ENCODE peak calls at places on chromosomes 11 and 22, in five cellular contexts. U is activated CD4-positive, alpha-beta T cell treated with anti-CD3 and anti-CD28 coated beads, Interleukin-2, amount 50 U/mL, for 24 hours; A is stimulated activated CD4-positive, alpha-beta T cell treated with anti-CD3 and anti-CD28 coated beads, Interleukin-12 subunit alpha, Interleukin-12 subunit beta, amount 100 ng/mL, for 24 hours; O is AG09309; N is nephron progenitor cell. B is an unnamed sample.

GRCh38 chr11:76671626-76672309 is 1.2 kb upstream of the LRRC32 start:
- DNase-seq in U (no peak), A (no peak), O (no peak), N (no peak), B (no peak)

GRCh38 chr22:27641049-27641790 is 160.3 kb downstream of the MN1 start:
- DNase-seq in U (no peak), A (no peak), O (no peak), N (no peak), B (no peak)

GRCh38 chr11:14566331-14567063 is 46.3 kb upstream of the PSMA1 start:
- DNase-seq in U (no peak), A (no peak), O (no peak), N (no peak), B (no peak)

GRCh38 chr11:70432580-70432979 is 34.3 kb downstream of the CTTN start:
- DNase-seq in U (no peak), A (no peak), O (no peak), N (no peak), B (no peak)

GRCh38 chr22:44804327-44804726 is 52.0 kb downstream of the ARHGAP8 start:
- DNase-seq in U (no peak), A (no peak), O (no peak), N (no peak), B (no peak)

GRCh38 chr11:34379081-34379480 is 21.3 kb upstream of the ABTB2 start:
- DNase-seq in U (no peak), A (no peak), O (no peak), N (no peak), B (no peak)

GRCh38 chr11:40328890-40329617 is 1130.4 kb downstream of the LRRC4C start:
- DNase-seq in U (no peak), A (no peak), O (peak), N (no peak), B (no peak)

GRCh38 chr11:125091877-125092664 is 19.4 kb downstream of the TMEM218 start:
- DNase-seq in U (no peak), A (no peak), O (no peak), N (no peak), B (no peak)

GRCh38 chr22:43828711-43829447 is 16.8 kb upstream of the EFCAB6 start:
- DNase-seq in U (no peak), A (no peak), O (no peak), N (no peak), B (no peak)

GRCh38 chr11:102680945-102681344 is 24.6 kb downstream of the MMP27 start:
- DNase-seq in U (no peak), A (no peak), O (peak), N (no peak), B (no peak)

GRCh38 chr11:66048525-66049313 is at the start of gene GAL3ST3:
- DNase-seq in U (no peak), A (no peak), O (no peak), N (peak), B (no peak)

GRCh38 chr11:116472661-116473060 is 300.1 kb downstream of the BUD13 start:
- DNase-seq in U (no peak), A (no peak), O (no peak), N (no peak), B (no peak)

GRCh38 chr22:46058591-46059519 is 81.9 kb upstream of the WNT7B start:
- DNase-seq in U (no peak), A (no peak), O (no peak), N (no peak), B (no peak)

GRCh38 chr11:60348116-60348515 is 21.1 kb downstream of the MS4A6E start:
- DNase-seq in U (no peak), A (no peak), O (no peak), N (no peak), B (no peak)

B was measured in keratinocyte.